ENCODE peak calls at places on chromosome 19, in five cellular contexts. Y is lower lobe of right lung, O is H9, N is transverse colon, M is thyroid gland. D is an unnamed sample. For H3K9me3, the result is how much of the 10 kb centered on the place peaks cover.

GRCh38 chr19:34525001-34525400 is 43.4 kb downstream of the WTIP start:
- DNase-seq in N (no peak), O (no peak), M (no peak), Y (no peak), D (no peak)

GRCh38 chr19:1469200-1469935 is 9.6 kb downstream of the C19orf25 start:
- DNase-seq in M (no peak), N (no peak), O (no peak), Y (peak), D (peak)

GRCh38 chr19:3176715-3177501 is 1.7 kb upstream of the S1PR4 start:
- DNase-seq in M (peak), O (peak), N (peak), Y (peak), D (peak)

GRCh38 chr19:52270266-52270885 is 989 bp downstream of the ZNF766 start:
- DNase-seq in N (peak), O (no peak), M (peak), Y (no peak), D (peak)

GRCh38 chr19:971795-972194 is 12.3 kb upstream of the WDR18 start:
- DNase-seq in O (no peak), Y (no peak), M (no peak), N (no peak), D (no peak)

GRCh38 chr19:14768001-14768400 is 10.4 kb downstream of the ADGRE2 start:
- DNase-seq in N (no peak), O (peak), Y (peak), M (no peak), D (no peak)

GRCh38 chr19:45150731-45151725 is 9.8 kb downstream of the NKPD1 start:
- DNase-seq in O (no peak), Y (no peak), M (no peak), N (no peak), D (no peak)

GRCh38 chr19:29644179-29644578 is 21.1 kb upstream of the PLEKHF1 start:
- DNase-seq in M (no peak), O (no peak), Y (no peak), N (no peak), D (no peak)

GRCh38 chr19:43467276-43467675 is 1.9 kb upstream of the LYPD3 start:
- DNase-seq in Y (no peak), N (no peak), M (no peak), O (no peak), D (no peak)

GRCh38 chr19:2777952-2778683 is 5.0 kb downstream of the SGTA start:
- DNase-seq in O (no peak), Y (no peak), N (no peak), M (no peak), D (no peak)

GRCh38 chr19:57934820-57935665 is at the start of gene ZNF418:
- DNase-seq in M (peak), N (peak), Y (peak), O (peak), D (peak)
- H3K9me3 ChIP-seq in M (under half), N (half or more), Y (half or more), O (under half), D (under half)

DNA sequence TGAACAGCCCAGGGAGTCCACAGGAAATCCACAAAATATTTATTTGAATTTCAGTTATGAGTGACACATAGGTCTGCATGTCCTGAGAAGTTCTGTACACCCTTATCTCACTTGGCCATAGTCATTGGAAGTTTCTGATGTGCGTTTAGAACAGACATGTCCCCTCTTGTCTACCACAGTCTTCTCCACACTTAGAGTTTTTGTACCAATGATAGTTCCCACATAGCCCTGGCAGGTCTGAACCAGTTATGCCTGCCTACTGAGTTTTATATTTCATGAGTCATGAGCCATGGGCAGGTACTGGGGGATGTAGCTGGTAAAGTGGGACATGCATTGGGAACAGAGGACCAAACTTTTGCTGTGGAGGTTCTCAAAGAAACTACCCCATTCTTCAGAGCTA is 11.3 kb downstream of the ZNF132 start:
- DNase-seq in Y (no peak), N (no peak), M (no peak), O (no peak), D (no peak)
- H3K9me3 ChIP-seq in Y (half or more), N (half or more), M (under half), O (half or more), D (under half)

DNA sequence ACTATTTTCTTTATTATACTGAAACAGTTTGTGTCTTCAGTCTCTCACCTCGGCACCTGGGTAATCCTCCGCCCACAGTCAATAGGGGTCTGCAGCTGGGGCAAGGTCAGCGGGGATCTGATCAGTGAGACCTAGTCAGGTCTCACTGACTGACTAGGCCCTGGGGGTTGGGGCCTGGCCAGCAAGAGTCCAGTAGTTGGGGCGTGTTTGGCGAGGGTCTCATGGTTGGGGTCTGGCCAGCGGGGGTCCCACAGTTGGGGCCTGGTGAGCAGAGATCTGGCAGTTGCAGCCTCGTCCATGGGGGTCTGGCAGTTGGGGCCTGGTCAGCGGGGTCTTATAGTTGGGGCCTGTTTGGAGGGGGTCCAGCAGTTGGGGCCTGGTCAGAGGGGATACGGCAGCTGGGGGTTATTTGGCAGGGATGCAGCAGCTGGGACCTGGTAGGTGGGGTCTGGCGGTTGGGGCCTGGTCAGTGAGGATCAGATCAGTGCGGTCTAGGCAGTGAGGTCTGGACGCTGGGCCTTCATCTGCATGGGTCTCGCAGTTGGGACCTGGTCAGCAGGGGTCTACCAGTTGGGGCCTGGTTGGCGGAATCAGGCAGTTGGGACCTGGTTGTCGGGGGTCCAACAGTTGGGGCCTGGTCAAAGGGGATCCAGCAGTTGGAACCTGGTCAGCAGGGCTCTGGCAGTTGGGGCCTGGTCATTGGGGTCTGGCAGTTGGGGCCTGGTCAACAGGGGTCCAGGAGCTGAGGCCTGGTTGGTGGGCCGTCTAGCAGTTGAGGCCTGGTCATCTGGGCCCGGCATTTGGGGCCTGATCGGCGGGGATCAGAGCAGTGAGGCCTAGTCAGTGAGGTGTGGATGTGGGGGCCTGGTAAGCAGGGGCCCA is 61.1 kb upstream of the TPM4 start:
- DNase-seq in O (no peak), Y (no peak), N (no peak), M (no peak), D (no peak)
- H3K9me3 ChIP-seq in O (half or more), Y (under half), N (under half), M (under half), D (under half)

DNA sequence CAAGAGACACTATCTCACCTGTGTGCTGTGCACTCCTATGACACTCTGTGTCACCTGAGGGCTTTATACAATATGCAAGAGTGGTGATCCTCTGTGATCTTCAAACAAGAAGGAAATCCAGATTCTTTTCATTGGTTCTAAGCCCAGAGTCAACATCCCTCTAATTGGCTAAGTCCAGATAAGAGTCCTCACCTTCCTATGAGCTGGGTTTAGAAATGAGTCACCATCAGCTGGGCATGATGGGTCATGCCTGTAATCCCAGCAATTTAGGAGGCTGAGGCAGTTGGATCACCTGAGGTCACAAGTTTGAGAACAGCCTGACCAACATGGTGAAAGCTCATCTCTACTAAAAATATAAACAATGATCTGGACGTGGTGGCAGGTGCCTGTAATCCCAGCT is 144.4 kb downstream of the ZNF675 start:
- DNase-seq in M (no peak), O (no peak), N (no peak), Y (no peak), D (no peak)
- H3K9me3 ChIP-seq in M (under half), O (half or more), N (under half), Y (under half), D (under half)

GRCh38 chr19:22030680-22031079 is 19.9 kb upstream of the ZNF208 start:
- DNase-seq in O (no peak), N (no peak), M (no peak), Y (no peak), D (no peak)
- H3K9me3 ChIP-seq in O (half or more), N (under half), M (under half), Y (under half), D (under half)

D was measured in CD4-positive, CD25-positive, alpha-beta regulatory T cell.